ENCODE peak calls at places on chromosomes 13 and 19, in nine cellular contexts. N is uterus; L is epithelial cell of prostate; X is mucosa of gallbladder; K is dermis blood vessel endothelial cell; S is mammary epithelial cell; H is stimulated activated naive CD8-positive, alpha-beta T cell treated with anti-CD3 and anti-CD28 coated beads, Interleukin-15, amount 100 ng/mL, for 72 hours; I is NCI-H2107; Z is mesenchymal stem cell. R is an unnamed sample.

GRCh38 chr19:803686-804418 is 6.6 kb downstream of the PTBP1 start:
- DNase-seq in N (no peak), L (no peak), X (no peak), K (no peak), S (no peak), H (no peak), I (no peak), Z (no peak), R (peak; percentile 40)

GRCh38 chr19:49546825-49547565 is 19.2 kb downstream of the RCN3 start:
- DNase-seq in N (peak; percentile 88), L (peak; percentile 18), X (peak; percentile 88), K (peak; percentile 95), S (peak; percentile 72), H (peak; percentile 62), I (peak; percentile 95), Z (peak; percentile 93), R (peak; percentile 91)

GRCh38 chr13:110421696-110422395 is 114.8 kb downstream of the COL4A2 start:
- DNase-seq in N (no peak), L (no peak), X (no peak), K (peak; percentile 36), S (no peak), H (no peak), I (no peak), Z (peak; percentile 95), R (peak; percentile 87)

GRCh38 chr19:46426506-46427162 is 2.1 kb downstream of the PNMA8C start:
- DNase-seq in N (peak; percentile 73), L (no peak), X (peak; percentile 75), K (peak; percentile 76), S (no peak), H (peak; percentile 42), I (peak; percentile 55), Z (peak; percentile 83), R (no peak)

GRCh38 chr19:40633207-40633606 is 32.0 kb downstream of the LTBP4 start:
- DNase-seq in N (no peak), L (no peak), X (no peak), K (no peak), S (no peak), H (no peak), I (no peak), Z (no peak), R (peak; percentile 44)

GRCh38 chr19:53942001-53942786 is 20.5 kb upstream of the CACNG8 start:
- DNase-seq in N (no peak), L (no peak), X (no peak), K (peak; percentile 38), S (no peak), H (no peak), I (no peak), Z (no peak), R (no peak)

GRCh38 chr19:36082916-36083315 is 28.0 kb upstream of the OVOL3 start:
- DNase-seq in N (no peak), L (no peak), X (no peak), K (no peak), S (no peak), H (no peak), I (no peak), Z (no peak), R (no peak)

GRCh38 chr19:19059837-19060611 is 3.8 kb upstream of the SLC25A42 start:
- DNase-seq in N (no peak), L (no peak), X (no peak), K (no peak), S (no peak), H (no peak), I (no peak), Z (no peak), R (no peak)

GRCh38 chr19:51687791-51688664 is 5.1 kb upstream of the SPACA6 start:
- DNase-seq in N (peak; percentile 63), L (no peak), X (peak; percentile 42), K (peak; percentile 51), S (peak; percentile 70), H (no peak), I (no peak), Z (peak; percentile 88), R (peak; percentile 46)

GRCh38 chr13:57123660-57124059 is 17.1 kb upstream of the PRR20A start:
- DNase-seq in N (no peak), L (no peak), X (no peak), K (no peak), S (no peak), H (no peak), I (no peak), Z (no peak), R (no peak)

GRCh38 chr19:903266-903797 is 9.7 kb downstream of the R3HDM4 start:
- DNase-seq in N (no peak), L (no peak), X (no peak), K (no peak), S (no peak), H (no peak), I (peak; percentile 42), Z (no peak), R (no peak)